ENCODE peak calls at places on chromosomes 4 and X, in ten cellular contexts. C, G, Y, E, O, H, R, X, D and K are unnamed samples.

GRCh38 chrX:97389761-97390192 is 506.1 kb downstream of the RPA4 start:
- DNase-seq in C (peak; percentile 69), E (no peak), D (no peak), H (no peak), R (no peak), G (no peak), O (no peak), Y (no peak), X (no peak), K (no peak)

GRCh38 chr4:183118141-183118540 is 19.1 kb downstream of the WWC2 start:
- DNase-seq in R (no peak), D (no peak), E (no peak), O (no peak), Y (no peak), H (no peak), C (no peak), G (no peak), X (no peak), K (no peak)

GRCh38 chr4:140668111-140668510 is 88.1 kb downstream of the TBC1D9 start:
- DNase-seq in E (no peak), D (no peak), X (no peak), C (no peak), H (no peak), G (no peak), R (no peak), O (no peak), Y (no peak), K (no peak)

GRCh38 chrX:9110808-9111207 is 76.9 kb upstream of the FAM9B start:
- DNase-seq in D (no peak), X (no peak), Y (no peak), R (no peak), E (no peak), C (no peak), O (no peak), H (no peak), G (no peak), K (no peak)

GRCh38 chr4:128670434-128670999 is 139.0 kb upstream of the JADE1 start:
- DNase-seq in C (no peak), H (no peak), G (no peak), E (no peak), D (no peak), R (no peak), X (no peak), O (no peak), Y (no peak), K (no peak)

GRCh38 chrX:110992611-110993010 is 103.4 kb upstream of the PAK3 start:
- DNase-seq in X (peak; percentile 12), E (peak; percentile 1), Y (peak; percentile 10), G (no peak), R (no peak), H (peak; percentile 12), D (peak; percentile 58), O (no peak), C (no peak), K (no peak)

GRCh38 chr4:136650541-136651277 is 881.6 kb downstream of the PCDH18 start:
- DNase-seq in C (no peak), Y (no peak), E (no peak), D (peak; percentile 75), X (no peak), G (peak; percentile 57), O (no peak), R (no peak), H (no peak), K (no peak)

GRCh38 chr4:56768772-56769171 is 52.7 kb downstream of the SPINK2 start:
- DNase-seq in R (no peak), Y (peak; percentile 52), C (no peak), G (no peak), D (no peak), O (no peak), E (no peak), X (no peak), H (no peak), K (no peak)

GRCh38 chr4:121668368-121669162 is 28.2 kb downstream of the ANXA5 start:
- DNase-seq in O (no peak), H (no peak), X (no peak), E (no peak), R (no peak), Y (no peak), D (no peak), G (no peak), C (peak; percentile 95), K (no peak)

GRCh38 chrX:148498067-148498466 is 2.4 kb upstream of the AFF2 start:
- DNase-seq in E (no peak), Y (no peak), O (no peak), H (no peak), D (no peak), G (no peak), R (no peak), C (no peak), X (no peak), K (no peak)

GRCh38 chrX:136540226-136540625 is 8.2 kb downstream of the VGLL1 start:
- DNase-seq in X (no peak), D (no peak), O (no peak), R (no peak), E (no peak), H (no peak), Y (no peak), C (no peak), G (no peak), K (no peak)